ENCODE peak calls at places on chromosome 20, in six cellular contexts. M is fibroblast of lung, D is choroid plexus epithelial cell, O is RWPE2, E is stomach, U is tibial artery. Z is an unnamed sample.

GRCh38 chr20:63346131-63347080 is 14.7 kb downstream of the CHRNA4 start:
- DNase-seq in M (no peak), D (no peak), O (no peak), E (no peak), U (no peak), Z (no peak)

GRCh38 chr20:35489717-35490116 is 34.3 kb downstream of the CEP250 start:
- DNase-seq in M (no peak), D (no peak), O (peak), E (no peak), U (no peak), Z (no peak)

GRCh38 chr20:42041000-42041565 is 422.9 kb upstream of the CHD6 start:
- DNase-seq in M (no peak), D (no peak), O (no peak), E (no peak), U (no peak), Z (no peak)

GRCh38 chr20:32966881-32967781 is 37.1 kb downstream of the SUN5 start:
- DNase-seq in M (no peak), D (no peak), O (peak), E (peak), U (peak), Z (no peak)

GRCh38 chr20:37236462-37236861 is 25.2 kb downstream of the GHRH start:
- DNase-seq in M (no peak), D (no peak), O (peak), E (no peak), U (no peak), Z (no peak)

GRCh38 chr20:63096681-63097335 is 90.0 kb upstream of the BHLHE23 start:
- DNase-seq in M (no peak), D (no peak), O (peak), E (no peak), U (peak), Z (no peak)

GRCh38 chr20:37789408-37789807 is 95.6 kb downstream of the CTNNBL1 start:
- DNase-seq in M (no peak), D (no peak), O (no peak), E (no peak), U (no peak), Z (no peak)

GRCh38 chr20:58718729-58719128 is 26.1 kb downstream of the NPEPL1 start:
- DNase-seq in M (no peak), D (no peak), O (peak), E (no peak), U (peak), Z (no peak)

GRCh38 chr20:20366896-20367680 is 816 bp upstream of the INSM1 start:
- DNase-seq in M (no peak), D (no peak), O (no peak), E (no peak), U (no peak), Z (no peak)

GRCh38 chr20:33299111-33299603 is 16.1 kb downstream of the BPIFB1 start:
- DNase-seq in M (peak), D (peak), O (no peak), E (peak), U (peak), Z (peak)

GRCh38 chr20:9200620-9201019 is 131.7 kb downstream of the PLCB4 start:
- DNase-seq in M (peak), D (peak), O (peak), E (no peak), U (no peak), Z (peak)

GRCh38 chr20:57589123-57589727 is 28.3 kb downstream of the PCK1 start:
- DNase-seq in M (no peak), D (no peak), O (peak), E (no peak), U (no peak), Z (no peak)

GRCh38 chr20:57425150-57426013 is 34.2 kb downstream of the RBM38 start:
- DNase-seq in M (peak), D (peak), O (peak), E (no peak), U (no peak), Z (no peak)

GRCh38 chr20:56893206-56893605 is 264.1 kb downstream of the TFAP2C start:
- DNase-seq in M (no peak), D (no peak), O (no peak), E (no peak), U (no peak), Z (no peak)

GRCh38 chr20:13809373-13809772 is 24.5 kb downstream of the NDUFAF5 start:
- DNase-seq in M (no peak), D (no peak), O (no peak), E (no peak), U (no peak), Z (no peak)

GRCh38 chr20:46701556-46701955 is 7.9 kb upstream of the SLC2A10 start:
- DNase-seq in M (no peak), D (no peak), O (no peak), E (no peak), U (no peak), Z (peak)

GRCh38 chr20:59623583-59623982 is 19.2 kb downstream of the PHACTR3 start:
- DNase-seq in M (no peak), D (no peak), O (peak), E (no peak), U (no peak), Z (no peak)

GRCh38 chr20:5215592-5216304 is 88.9 kb downstream of the CDS2 start:
- DNase-seq in M (peak), D (peak), O (no peak), E (no peak), U (no peak), Z (peak)

GRCh38 chr20:46122071-46122470 is 4.0 kb downstream of the CD40 start:
- DNase-seq in M (peak), D (peak), O (peak), E (peak), U (peak), Z (peak)

GRCh38 chr20:25277051-25277801 is 29.3 kb downstream of the PYGB start:
- DNase-seq in M (no peak), D (no peak), O (peak), E (peak), U (peak), Z (no peak)

DNA sequence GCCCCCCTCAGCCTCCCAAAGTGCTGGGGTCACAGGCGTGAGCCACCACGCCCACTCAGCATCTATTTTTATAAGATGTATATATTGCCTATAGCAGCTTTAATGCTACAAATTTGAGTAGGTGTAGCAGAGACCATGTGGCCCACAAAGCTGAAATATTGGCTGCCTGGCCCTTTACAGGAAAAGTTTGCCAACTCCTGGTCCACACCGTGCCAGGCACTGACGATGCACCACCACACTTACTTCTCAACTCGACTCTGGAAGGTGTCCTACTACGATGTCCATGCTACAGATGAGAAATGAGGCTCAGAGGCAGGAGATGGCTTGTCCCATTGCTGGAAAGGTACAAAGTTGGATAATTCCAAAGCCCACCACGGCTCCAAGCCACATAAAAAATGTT is 17.2 kb upstream of the SRSF6 start:
- DNase-seq in M (no peak), D (no peak), O (peak), E (no peak), U (no peak), Z (no peak)
- H3K4me3 ChIP-seq in M (no peak), D (no peak), O (no peak), E (no peak), U (no peak), Z (no peak)

GRCh38 chr20:44785768-44786167 is 24.6 kb downstream of the RIMS4 start:
- DNase-seq in M (peak), D (no peak), O (peak), E (no peak), U (no peak), Z (no peak)
- TF ChIP-seq CTCF in M (no peak), D (no peak), O (peak), E (no peak), U (peak), Z (peak)

GRCh38 chr20:49286689-49287551 is 9.1 kb upstream of the ZNFX1 start:
- DNase-seq in M (peak), D (no peak), O (no peak), E (no peak), U (no peak), Z (no peak)
- H3K4me3 ChIP-seq in M (peak), D (no peak), O (no peak), E (peak), U (no peak), Z (no peak)

DNA sequence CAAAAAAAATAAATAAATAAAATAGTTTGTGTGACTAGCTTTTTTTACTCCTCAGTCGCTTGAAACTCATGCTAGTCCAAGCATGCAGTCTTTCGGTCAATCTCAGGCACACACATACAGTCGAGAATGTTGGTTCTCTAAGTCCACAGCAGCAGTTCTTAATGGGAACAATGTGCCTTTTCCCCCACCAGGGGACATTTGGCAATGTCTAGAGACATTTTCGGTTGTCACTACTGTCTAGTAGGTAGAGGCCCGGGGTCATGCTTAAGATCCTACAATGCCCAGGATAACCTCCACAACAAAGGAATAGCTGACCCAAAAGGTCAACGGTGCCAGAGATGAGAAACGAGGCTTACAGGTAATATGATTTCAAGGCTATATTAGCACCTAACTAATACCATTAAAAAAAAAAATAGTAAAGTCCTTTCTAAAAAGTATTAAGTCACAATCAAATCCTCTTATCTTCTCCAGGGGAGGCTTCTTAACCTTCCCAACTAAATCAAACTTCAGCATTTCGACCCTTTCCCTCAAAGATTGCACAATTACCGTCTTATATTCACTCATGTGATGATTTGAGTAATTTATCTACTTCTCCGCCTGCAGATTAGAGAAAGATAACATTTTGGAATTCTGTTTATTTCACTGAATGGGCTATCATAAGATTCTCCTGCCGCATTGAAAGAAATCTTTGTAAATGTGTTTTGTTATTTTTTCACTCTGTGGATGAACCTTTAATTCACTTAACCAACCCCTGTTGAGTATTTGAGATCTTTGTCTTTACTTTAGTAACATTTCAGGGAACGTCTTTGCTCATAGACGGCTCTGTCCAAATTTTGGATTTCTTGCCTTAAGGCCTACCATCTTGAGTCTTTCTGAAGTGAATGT is 8.1 kb upstream of the SALL4 start:
- DNase-seq in M (no peak), D (no peak), O (peak), E (no peak), U (no peak), Z (no peak)
- TF ChIP-seq CTCF in M (no peak), D (peak), O (no peak), E (no peak), U (no peak), Z (no peak)

DNA sequence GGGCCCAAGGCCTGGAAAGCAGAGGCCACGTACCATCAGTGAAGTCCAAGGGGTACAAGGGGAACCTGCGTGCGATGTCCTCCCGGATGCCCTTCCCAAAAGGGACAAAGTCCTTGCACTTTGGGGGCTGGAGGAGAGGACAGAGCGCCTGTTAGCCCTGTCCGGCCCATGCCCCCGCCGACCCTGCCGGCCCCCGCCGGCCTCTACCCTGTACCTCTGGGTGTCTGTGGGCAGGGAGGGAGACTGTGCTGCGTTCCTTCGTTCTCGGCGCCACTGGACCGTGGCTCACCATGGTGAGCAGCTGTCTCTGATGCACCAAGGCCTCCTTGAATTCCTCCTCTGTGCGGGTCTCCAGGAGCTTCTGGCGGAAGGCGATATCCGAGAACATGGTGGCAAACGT is 7.9 kb downstream of the SLC4A11 start:
- DNase-seq in M (no peak), D (no peak), O (peak), E (no peak), U (no peak), Z (no peak)
- H3K4me3 ChIP-seq in M (no peak), D (no peak), O (no peak), E (no peak), U (no peak), Z (no peak)

GRCh38 chr20:10225439-10226080 is 6.9 kb downstream of the SNAP25 start:
- DNase-seq in M (no peak), D (no peak), O (no peak), E (no peak), U (no peak), Z (no peak)
- TF ChIP-seq CTCF in M (peak), D (peak), O (peak), E (no peak), U (no peak), Z (peak)

Z was measured in AG10803.